ENCODE peak calls at places on chromosomes 12 and 14, in ten cellular contexts. One of them, this sample, is unnamed.

GRCh38 chr12:92030618-92031017 is 115.0 kb downstream of the BTG1 start:
- DNase-seq in sigmoid colon: peak; percentile 86
- DNase-seq in HepG2: no peak
- DNase-seq in stomach: peak; percentile 53
- DNase-seq in transverse colon: peak; percentile 51
- DNase-seq in GM12878: peak; percentile 88
- DNase-seq in A549: no peak
- DNase-seq in ovary: no peak
- DNase-seq in H1: no peak
- DNase-seq in K562: no peak
- DNase-seq in this sample: peak; percentile 70

GRCh38 chr14:37546621-37547447 is 48.2 kb downstream of the FOXA1 start:
- DNase-seq in sigmoid colon: no peak
- DNase-seq in HepG2: peak; percentile 100
- DNase-seq in stomach: no peak
- DNase-seq in transverse colon: no peak
- DNase-seq in GM12878: no peak
- DNase-seq in A549: peak; percentile 18
- DNase-seq in ovary: no peak
- DNase-seq in H1: no peak
- DNase-seq in K562: no peak
- DNase-seq in this sample: no peak

GRCh38 chr14:47439953-47440352 is 235.5 kb downstream of the MDGA2 start:
- DNase-seq in sigmoid colon: no peak
- DNase-seq in HepG2: no peak
- DNase-seq in stomach: no peak
- DNase-seq in transverse colon: no peak
- DNase-seq in GM12878: no peak
- DNase-seq in A549: no peak
- DNase-seq in ovary: no peak
- DNase-seq in H1: no peak
- DNase-seq in K562: no peak
- DNase-seq in this sample: no peak

GRCh38 chr14:50559990-50560928 is at the start of gene ATL1:
- DNase-seq in sigmoid colon: peak; percentile 90
- DNase-seq in HepG2: no peak
- DNase-seq in stomach: peak; percentile 68
- DNase-seq in transverse colon: peak; percentile 68
- DNase-seq in GM12878: no peak
- DNase-seq in A549: peak; percentile 48
- DNase-seq in ovary: peak; percentile 75
- DNase-seq in H1: no peak
- DNase-seq in K562: peak; percentile 22
- DNase-seq in this sample: peak; percentile 92

GRCh38 chr12:69910739-69911138 is 85.7 kb downstream of the MYRFL start:
- DNase-seq in sigmoid colon: no peak
- DNase-seq in HepG2: no peak
- DNase-seq in stomach: no peak
- DNase-seq in transverse colon: no peak
- DNase-seq in GM12878: no peak
- DNase-seq in A549: no peak
- DNase-seq in ovary: no peak
- DNase-seq in H1: no peak
- DNase-seq in K562: no peak
- DNase-seq in this sample: no peak

GRCh38 chr14:68608235-68608962 is 184.5 kb downstream of the ZFP36L1 start:
- DNase-seq in sigmoid colon: no peak
- DNase-seq in HepG2: no peak
- DNase-seq in stomach: no peak
- DNase-seq in transverse colon: peak; percentile 35
- DNase-seq in GM12878: no peak
- DNase-seq in A549: no peak
- DNase-seq in ovary: peak; percentile 21
- DNase-seq in H1: no peak
- DNase-seq in K562: no peak
- DNase-seq in this sample: peak; percentile 69

GRCh38 chr12:113154351-113154973 is 4.9 kb downstream of the CFAP73 start:
- DNase-seq in sigmoid colon: no peak
- DNase-seq in HepG2: no peak
- DNase-seq in stomach: no peak
- DNase-seq in transverse colon: no peak
- DNase-seq in GM12878: no peak
- DNase-seq in A549: no peak
- DNase-seq in ovary: no peak
- DNase-seq in H1: peak; percentile 44
- DNase-seq in K562: no peak
- DNase-seq in this sample: peak; percentile 83

GRCh38 chr12:131084341-131085011 is 130.8 kb downstream of the ADGRD1 start:
- DNase-seq in sigmoid colon: no peak
- DNase-seq in HepG2: no peak
- DNase-seq in stomach: no peak
- DNase-seq in transverse colon: no peak
- DNase-seq in GM12878: no peak
- DNase-seq in A549: no peak
- DNase-seq in ovary: peak; percentile 9
- DNase-seq in H1: no peak
- DNase-seq in K562: no peak
- DNase-seq in this sample: no peak

GRCh38 chr12:52250048-52250990 is 17.3 kb downstream of the KRT7 start:
- DNase-seq in sigmoid colon: peak; percentile 58
- DNase-seq in HepG2: no peak
- DNase-seq in stomach: no peak
- DNase-seq in transverse colon: no peak
- DNase-seq in GM12878: no peak
- DNase-seq in A549: no peak
- DNase-seq in ovary: no peak
- DNase-seq in H1: no peak
- DNase-seq in K562: no peak
- DNase-seq in this sample: peak; percentile 12

GRCh38 chr12:50088577-50089335 is 3.6 kb downstream of the SMARCD1 start:
- DNase-seq in sigmoid colon: no peak
- DNase-seq in HepG2: peak; percentile 68
- DNase-seq in stomach: peak; percentile 68
- DNase-seq in transverse colon: peak; percentile 70
- DNase-seq in GM12878: peak; percentile 37
- DNase-seq in A549: peak; percentile 78
- DNase-seq in ovary: no peak
- DNase-seq in H1: no peak
- DNase-seq in K562: peak; percentile 63
- DNase-seq in this sample: no peak

GRCh38 chr14:59630281-59630963 is 53.8 kb upstream of the CCDC175 start:
- DNase-seq in sigmoid colon: no peak
- DNase-seq in HepG2: no peak
- DNase-seq in stomach: no peak
- DNase-seq in transverse colon: no peak
- DNase-seq in GM12878: no peak
- DNase-seq in A549: no peak
- DNase-seq in ovary: no peak
- DNase-seq in H1: no peak
- DNase-seq in K562: no peak
- DNase-seq in this sample: no peak

GRCh38 chr12:3077572-3078081 is 448 bp downstream of the TSPAN9 start:
- DNase-seq in sigmoid colon: peak; percentile 85
- DNase-seq in HepG2: no peak
- DNase-seq in stomach: peak; percentile 34
- DNase-seq in transverse colon: peak; percentile 31
- DNase-seq in GM12878: no peak
- DNase-seq in A549: no peak
- DNase-seq in ovary: peak; percentile 71
- DNase-seq in H1: no peak
- DNase-seq in K562: peak; percentile 13
- DNase-seq in this sample: no peak

GRCh38 chr14:89371600-89371999 is 45.4 kb downstream of the FOXN3 start:
- DNase-seq in sigmoid colon: peak; percentile 37
- DNase-seq in HepG2: no peak
- DNase-seq in stomach: no peak
- DNase-seq in transverse colon: no peak
- DNase-seq in GM12878: no peak
- DNase-seq in A549: no peak
- DNase-seq in ovary: no peak
- DNase-seq in H1: no peak
- DNase-seq in K562: no peak
- DNase-seq in this sample: no peak
- H3K4me1 ChIP-seq in sigmoid colon: peaks cover 49% of the 10 kb centered on the region
- H3K4me1 ChIP-seq in HepG2: peaks cover 74% of the 10 kb centered on the region
- H3K4me1 ChIP-seq in stomach: peaks cover 40% of the 10 kb centered on the region
- H3K4me1 ChIP-seq in transverse colon: peaks cover 43% of the 10 kb centered on the region
- H3K4me1 ChIP-seq in GM12878: peaks cover 23% of the 10 kb centered on the region
- H3K4me1 ChIP-seq in A549: peaks cover 5% of the 10 kb centered on the region
- H3K4me1 ChIP-seq in ovary: peaks cover 22% of the 10 kb centered on the region
- H3K4me1 ChIP-seq in H1: peaks cover 16% of the 10 kb centered on the region
- H3K4me1 ChIP-seq in K562: no peaks in the 10 kb centered on the region
- H3K4me1 ChIP-seq in this sample: peaks cover 39% of the 10 kb centered on the region

DNA sequence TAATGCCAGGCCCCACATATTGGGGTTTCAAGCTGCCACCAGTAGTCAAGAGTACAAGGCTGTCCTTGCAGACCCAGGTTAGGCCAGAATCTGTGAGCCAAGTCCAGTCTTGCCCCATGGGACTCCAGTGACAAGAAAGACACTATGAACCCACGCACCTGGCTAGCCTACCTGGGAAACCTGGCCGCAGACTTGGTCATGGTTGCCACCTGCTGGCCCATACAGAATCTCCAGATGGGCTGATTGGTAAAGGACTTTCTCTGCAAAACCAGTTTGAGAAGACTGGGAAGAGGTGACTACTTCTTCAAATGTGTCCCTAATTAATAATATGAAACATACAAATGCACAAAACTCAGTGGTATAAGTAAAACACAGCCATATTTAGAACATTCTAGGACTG is 398.4 kb upstream of the FLRT2 start:
- DNase-seq in sigmoid colon: no peak
- DNase-seq in HepG2: no peak
- DNase-seq in stomach: peak; percentile 57
- DNase-seq in transverse colon: no peak
- DNase-seq in GM12878: no peak
- DNase-seq in A549: no peak
- DNase-seq in ovary: no peak
- DNase-seq in H1: peak; percentile 7
- DNase-seq in K562: no peak
- DNase-seq in this sample: no peak
- TF ChIP-seq EP300 in sigmoid colon: no peak
- TF ChIP-seq EP300 in HepG2: no peak
- TF ChIP-seq EP300 in stomach: no peak
- TF ChIP-seq EP300 in transverse colon: no peak
- TF ChIP-seq EP300 in GM12878: no peak
- TF ChIP-seq EP300 in A549: no peak
- TF ChIP-seq EP300 in ovary: no peak
- TF ChIP-seq EP300 in H1: no peak
- TF ChIP-seq EP300 in K562: no peak
- TF ChIP-seq EP300 in this sample: no peak

GRCh38 chr14:94827711-94828505 is 58.0 kb upstream of the GSC start:
- DNase-seq in sigmoid colon: peak; percentile 85
- DNase-seq in HepG2: no peak
- DNase-seq in stomach: no peak
- DNase-seq in transverse colon: peak; percentile 31
- DNase-seq in GM12878: no peak
- DNase-seq in A549: no peak
- DNase-seq in ovary: no peak
- DNase-seq in H1: no peak
- DNase-seq in K562: no peak
- DNase-seq in this sample: no peak

GRCh38 chr14:94826774-94827173 is 56.9 kb upstream of the GSC start:
- DNase-seq in sigmoid colon: no peak
- DNase-seq in HepG2: peak; percentile 41
- DNase-seq in stomach: no peak
- DNase-seq in transverse colon: no peak
- DNase-seq in GM12878: no peak
- DNase-seq in A549: no peak
- DNase-seq in ovary: no peak
- DNase-seq in H1: no peak
- DNase-seq in K562: no peak
- DNase-seq in this sample: no peak

GRCh38 chr14:94821705-94822104 is 51.8 kb upstream of the GSC start:
- DNase-seq in sigmoid colon: no peak
- DNase-seq in HepG2: no peak
- DNase-seq in stomach: no peak
- DNase-seq in transverse colon: no peak
- DNase-seq in GM12878: no peak
- DNase-seq in A549: no peak
- DNase-seq in ovary: no peak
- DNase-seq in H1: no peak
- DNase-seq in K562: no peak
- DNase-seq in this sample: no peak

GRCh38 chr14:94819531-94819930 is 49.6 kb upstream of the GSC start:
- DNase-seq in sigmoid colon: no peak
- DNase-seq in HepG2: no peak
- DNase-seq in stomach: no peak
- DNase-seq in transverse colon: no peak
- DNase-seq in GM12878: no peak
- DNase-seq in A549: no peak
- DNase-seq in ovary: no peak
- DNase-seq in H1: no peak
- DNase-seq in K562: no peak
- DNase-seq in this sample: no peak

DNA sequence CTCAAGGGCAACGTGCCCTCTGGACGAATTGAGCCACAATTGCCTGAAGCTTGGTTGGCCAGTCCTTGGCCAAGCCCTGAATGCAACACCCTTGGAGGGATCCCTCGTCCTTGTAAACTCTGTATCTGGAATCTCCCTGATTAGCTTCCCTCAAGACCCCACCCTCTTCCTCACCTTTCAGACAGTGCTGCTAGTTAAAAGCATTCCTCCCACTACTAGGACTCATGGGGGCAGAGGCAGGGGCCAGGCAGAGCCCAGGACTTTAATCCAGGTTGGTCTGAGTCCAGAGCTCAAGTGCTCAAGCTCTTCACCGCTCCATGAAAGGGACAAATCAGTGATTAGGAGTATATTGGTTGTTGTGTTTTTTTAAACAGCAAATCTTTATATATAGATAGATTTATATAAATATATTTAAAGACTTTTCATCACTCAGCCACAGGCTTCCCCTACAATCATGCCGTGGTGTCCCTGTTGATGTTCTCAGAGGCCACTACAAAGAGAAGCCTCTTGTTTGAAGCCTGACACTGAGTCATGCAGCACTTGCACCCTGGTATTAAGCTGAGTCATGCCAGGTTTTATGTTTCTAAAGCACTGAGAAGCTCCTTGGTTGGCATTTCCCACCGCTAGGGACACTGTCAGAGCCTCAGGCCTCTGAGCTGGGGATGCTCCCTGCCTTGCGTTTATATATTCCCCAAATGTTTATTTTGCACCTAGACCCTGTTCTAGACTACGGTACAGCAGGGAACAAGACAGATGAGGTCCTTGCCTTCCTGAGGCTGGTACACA is 53.8 kb upstream of the GSC start:
- DNase-seq in sigmoid colon: no peak
- DNase-seq in HepG2: peak; percentile 65
- DNase-seq in stomach: no peak
- DNase-seq in transverse colon: no peak
- DNase-seq in GM12878: no peak
- DNase-seq in A549: peak; percentile 31
- DNase-seq in ovary: no peak
- DNase-seq in H1: no peak
- DNase-seq in K562: peak; percentile 7
- DNase-seq in this sample: no peak
- H3K4me1 ChIP-seq in sigmoid colon: peaks cover 15% of the 10 kb centered on the region
- H3K4me1 ChIP-seq in HepG2: peaks cover 27% of the 10 kb centered on the region
- H3K4me1 ChIP-seq in stomach: no peaks in the 10 kb centered on the region
- H3K4me1 ChIP-seq in transverse colon: no peaks in the 10 kb centered on the region
- H3K4me1 ChIP-seq in GM12878: no peaks in the 10 kb centered on the region
- H3K4me1 ChIP-seq in A549: peaks cover 7% of the 10 kb centered on the region
- H3K4me1 ChIP-seq in ovary: peaks cover 2% of the 10 kb centered on the region
- H3K4me1 ChIP-seq in H1: no peaks in the 10 kb centered on the region
- H3K4me1 ChIP-seq in K562: no peaks in the 10 kb centered on the region
- H3K4me1 ChIP-seq in this sample: no peaks in the 10 kb centered on the region

GRCh38 chr12:54040148-54040494 is 7.3 kb downstream of the HOXC5 start:
- DNase-seq in sigmoid colon: no peak
- DNase-seq in HepG2: no peak
- DNase-seq in stomach: no peak
- DNase-seq in transverse colon: no peak
- DNase-seq in GM12878: no peak
- DNase-seq in A549: peak; percentile 52
- DNase-seq in ovary: no peak
- DNase-seq in H1: no peak
- DNase-seq in K562: peak; percentile 96
- DNase-seq in this sample: no peak
- TF ChIP-seq EP300 in sigmoid colon: no peak
- TF ChIP-seq EP300 in HepG2: no peak
- TF ChIP-seq EP300 in stomach: no peak
- TF ChIP-seq EP300 in transverse colon: no peak
- TF ChIP-seq EP300 in GM12878: no peak
- TF ChIP-seq EP300 in A549: no peak
- TF ChIP-seq EP300 in ovary: no peak
- TF ChIP-seq EP300 in H1: no peak
- TF ChIP-seq EP300 in K562: no peak
- TF ChIP-seq EP300 in this sample: no peak

This sample was measured in upper lobe of left lung.